ENCODE peak calls at places on chromosome 20, in five cellular contexts. N is tibial artery; K is activated T-helper 9 cell treated with anti-CD3 and anti-CD28 coated beads, Interleukin-2, amount 50 U/mL, for 16 hours; C is neural crest cell; P is psoas muscle. Y is an unnamed sample.

GRCh38 chr20:1734269-1734858 is 76.8 kb upstream of the SIRPG start:
- DNase-seq in K (no peak), P (no peak), N (no peak), C (no peak), Y (no peak)

GRCh38 chr20:17485017-17485416 is 46.2 kb downstream of the BFSP1 start:
- DNase-seq in N (no peak), P (no peak), C (no peak), K (no peak), Y (no peak)

GRCh38 chr20:55535366-55535765 is 470.0 kb downstream of the CBLN4 start:
- DNase-seq in N (no peak), P (no peak), K (no peak), C (no peak), Y (no peak)

GRCh38 chr20:32472581-32473207 is 112.4 kb downstream of the NOL4L start:
- DNase-seq in K (no peak), P (no peak), N (no peak), C (no peak), Y (no peak)

GRCh38 chr20:20573797-20574196 is 138.6 kb downstream of the RALGAPA2 start:
- DNase-seq in N (no peak), K (no peak), C (no peak), P (no peak), Y (no peak)

GRCh38 chr20:4076671-4077070 is 61.3 kb upstream of the RNF24 start:
- DNase-seq in K (no peak), C (no peak), N (no peak), P (no peak), Y (no peak)

GRCh38 chr20:13819885-13820645 is 35.2 kb downstream of the NDUFAF5 start:
- DNase-seq in N (no peak), P (peak), K (no peak), C (no peak), Y (peak)

GRCh38 chr20:41889125-41889870 is 271.1 kb upstream of the CHD6 start:
- DNase-seq in P (no peak), C (no peak), K (no peak), N (no peak), Y (peak)

GRCh38 chr20:55437778-55438417 is 567.4 kb downstream of the CBLN4 start:
- DNase-seq in C (no peak), N (no peak), P (no peak), K (no peak), Y (no peak)

GRCh38 chr20:59631751-59632380 is 27.5 kb downstream of the PHACTR3 start:
- DNase-seq in P (no peak), K (no peak), C (no peak), N (no peak), Y (no peak)

GRCh38 chr20:58011947-58012610 is 216.4 kb downstream of the ANKRD60 start:
- DNase-seq in P (no peak), C (no peak), N (peak), K (no peak), Y (no peak)

GRCh38 chr20:62539646-62540045 is 63.9 kb upstream of the GATA5 start:
- DNase-seq in C (no peak), K (no peak), P (peak), N (no peak), Y (no peak)

GRCh38 chr20:35629432-35630145 is 14.0 kb downstream of the SPAG4 start:
- DNase-seq in P (no peak), C (no peak), K (no peak), N (no peak), Y (no peak)

GRCh38 chr20:18678599-18678998 is 90.7 kb downstream of the DTD1 start:
- DNase-seq in C (no peak), P (no peak), N (no peak), K (no peak), Y (no peak)

GRCh38 chr20:61391812-61392520 is 139.9 kb downstream of the CDH4 start:
- DNase-seq in N (no peak), K (no peak), C (no peak), P (no peak), Y (peak)

GRCh38 chr20:19260412-19261090 is 48.1 kb downstream of the SLC24A3 start:
- DNase-seq in N (no peak), P (no peak), C (no peak), K (no peak), Y (no peak)

GRCh38 chr20:25233016-25233772 is 14.7 kb upstream of the PYGB start:
- DNase-seq in C (no peak), P (no peak), N (peak), K (no peak), Y (no peak)

GRCh38 chr20:24487240-24487639 is 17.8 kb downstream of the SYNDIG1 start:
- DNase-seq in K (no peak), C (no peak), P (no peak), N (no peak), Y (no peak)

GRCh38 chr20:47019106-47019824 is 124.6 kb downstream of the EYA2 start:
- DNase-seq in C (no peak), K (no peak), N (no peak), P (no peak), Y (peak)

GRCh38 chr20:5719861-5720401 is 30.3 kb upstream of the SHLD1 start:
- DNase-seq in P (no peak), K (no peak), N (no peak), C (no peak), Y (no peak)